ENCODE peak calls at places on chromosome 2, in six cellular contexts. Q, M, C, H, A and B are unnamed samples.

GRCh38 chr2:235630723-235631122 is 136.9 kb downstream of the AGAP1 start:
- DNase-seq in Q (no peak), M (no peak), C (no peak), H (no peak), A (no peak), B (no peak)

GRCh38 chr2:221572821-221573429 is 821 bp upstream of the EPHA4 start:
- DNase-seq in Q (peak; percentile 47), M (no peak), C (peak; percentile 51), H (no peak), A (peak; percentile 44), B (peak; percentile 70)

GRCh38 chr2:226329180-226329579 is 470.4 kb downstream of the IRS1 start:
- DNase-seq in Q (no peak), M (no peak), C (no peak), H (no peak), A (no peak), B (no peak)

GRCh38 chr2:234074751-234075520 is 24.4 kb downstream of the SPP2 start:
- DNase-seq in Q (no peak), M (no peak), C (no peak), H (no peak), A (peak; percentile 7), B (no peak)

GRCh38 chr2:151728736-151729415 is 5.4 kb downstream of the NEB start:
- DNase-seq in Q (no peak), M (peak; percentile 55), C (no peak), H (no peak), A (no peak), B (no peak)

GRCh38 chr2:84486436-84487115 is 27.5 kb upstream of the SUCLG1 start:
- DNase-seq in Q (peak; percentile 42), M (no peak), C (no peak), H (no peak), A (no peak), B (no peak)

GRCh38 chr2:162106146-162106551 is 32.1 kb upstream of the DPP4 start:
- DNase-seq in Q (peak; percentile 25), M (no peak), C (no peak), H (no peak), A (no peak), B (no peak)

GRCh38 chr2:188870289-188870688 is 103.9 kb upstream of the COL3A1 start:
- DNase-seq in Q (peak; percentile 97), M (no peak), C (no peak), H (no peak), A (peak; percentile 7), B (peak; percentile 93)

GRCh38 chr2:72965016-72965415 is 47.7 kb downstream of the EMX1 start:
- DNase-seq in Q (no peak), M (no peak), C (no peak), H (no peak), A (no peak), B (no peak)

GRCh38 chr2:66897676-66898280 is 462.9 kb downstream of the MEIS1 start:
- DNase-seq in Q (peak; percentile 75), M (no peak), C (no peak), H (no peak), A (no peak), B (no peak)

GRCh38 chr2:18792226-18792629 is 202.9 kb upstream of the NT5C1B start:
- DNase-seq in Q (no peak), M (no peak), C (no peak), H (no peak), A (no peak), B (peak; percentile 4)

GRCh38 chr2:127400897-127401756 is 13.4 kb upstream of the MAP3K2 start:
- DNase-seq in Q (peak; percentile 78), M (peak; percentile 38), C (no peak), H (no peak), A (peak; percentile 75), B (peak; percentile 77)

GRCh38 chr2:236940497-236940896 is 145.2 kb upstream of the COPS8 start:
- DNase-seq in Q (no peak), M (no peak), C (no peak), H (no peak), A (no peak), B (no peak)

GRCh38 chr2:228535396-228535795 is 353.9 kb upstream of the SPHKAP start:
- DNase-seq in Q (no peak), M (peak; percentile 69), C (no peak), H (no peak), A (no peak), B (peak; percentile 6)

GRCh38 chr2:69843993-69844392 is 14.5 kb downstream of the GMCL1 start:
- DNase-seq in Q (no peak), M (no peak), C (no peak), H (no peak), A (peak; percentile 36), B (no peak)

GRCh38 chr2:109699646-109700045 is 85.5 kb downstream of the SOWAHC start:
- DNase-seq in Q (no peak), M (peak; percentile 78), C (no peak), H (no peak), A (no peak), B (peak; percentile 53)

GRCh38 chr2:194054262-194054767 is 1602.7 kb upstream of the SLC39A10 start:
- DNase-seq in Q (no peak), M (no peak), C (no peak), H (no peak), A (no peak), B (no peak)

GRCh38 chr2:18425186-18425585 is 135.3 kb downstream of the RDH14 start:
- DNase-seq in Q (no peak), M (no peak), C (no peak), H (no peak), A (no peak), B (no peak)

GRCh38 chr2:111900859-111901258 is 2.5 kb downstream of the MERTK start:
- DNase-seq in Q (peak; percentile 38), M (peak; percentile 54), C (no peak), H (no peak), A (no peak), B (peak; percentile 53)

GRCh38 chr2:45214550-45214949 is 205.3 kb upstream of the SIX2 start:
- DNase-seq in Q (no peak), M (no peak), C (no peak), H (no peak), A (no peak), B (no peak)

GRCh38 chr2:70248810-70249438 is 496 bp upstream of the TIA1 start:
- DNase-seq in Q (no peak), M (peak; percentile 51), C (peak; percentile 89), H (peak; percentile 53), A (peak; percentile 94), B (no peak)

GRCh38 chr2:10935953-10936942 is 24.5 kb downstream of the KCNF1 start:
- DNase-seq in Q (peak; percentile 100), M (peak; percentile 95), C (no peak), H (peak; percentile 58), A (peak; percentile 24), B (peak; percentile 100)

GRCh38 chr2:196703660-196704209 is 64.2 kb downstream of the CCDC150 start:
- DNase-seq in Q (peak; percentile 52), M (peak; percentile 6), C (no peak), H (no peak), A (no peak), B (peak; percentile 35)

GRCh38 chr2:8267103-8267502 is 414.8 kb upstream of the ID2 start:
- DNase-seq in Q (no peak), M (no peak), C (no peak), H (no peak), A (no peak), B (no peak)

GRCh38 chr2:27089111-27089954 is 2.8 kb downstream of the KHK start:
- DNase-seq in Q (no peak), M (no peak), C (no peak), H (no peak), A (no peak), B (no peak)

DNA sequence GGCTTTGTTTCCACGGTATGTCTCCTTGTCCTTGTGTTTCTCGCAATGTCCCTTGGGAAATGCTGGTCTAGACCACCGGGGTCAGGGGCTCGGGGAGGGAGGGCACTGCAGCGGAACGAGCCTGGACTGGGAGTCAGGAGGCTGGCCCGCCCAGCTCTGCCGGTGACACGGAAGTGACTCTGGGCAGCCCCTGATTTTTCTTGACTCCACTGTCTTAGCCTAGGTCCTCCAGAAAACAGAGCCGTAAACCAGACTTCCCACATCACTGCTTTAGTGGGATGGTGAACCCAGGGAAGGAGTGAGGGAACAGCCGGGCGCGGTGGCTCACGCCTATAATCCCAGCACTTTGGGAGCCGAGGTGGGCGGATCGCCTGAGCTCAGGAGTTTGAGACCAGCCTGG is 144.2 kb downstream of the ASB1 start:
- DNase-seq in Q (no peak), M (no peak), C (no peak), H (no peak), A (no peak), B (no peak)
- H3K36me3 ChIP-seq in Q (no peaks in the 10 kb centered on the region), M (no peaks in the 10 kb centered on the region), C (no peaks in the 10 kb centered on the region), H (no peaks in the 10 kb centered on the region), A (no peaks in the 10 kb centered on the region), B (no peaks in the 10 kb centered on the region)

DNA sequence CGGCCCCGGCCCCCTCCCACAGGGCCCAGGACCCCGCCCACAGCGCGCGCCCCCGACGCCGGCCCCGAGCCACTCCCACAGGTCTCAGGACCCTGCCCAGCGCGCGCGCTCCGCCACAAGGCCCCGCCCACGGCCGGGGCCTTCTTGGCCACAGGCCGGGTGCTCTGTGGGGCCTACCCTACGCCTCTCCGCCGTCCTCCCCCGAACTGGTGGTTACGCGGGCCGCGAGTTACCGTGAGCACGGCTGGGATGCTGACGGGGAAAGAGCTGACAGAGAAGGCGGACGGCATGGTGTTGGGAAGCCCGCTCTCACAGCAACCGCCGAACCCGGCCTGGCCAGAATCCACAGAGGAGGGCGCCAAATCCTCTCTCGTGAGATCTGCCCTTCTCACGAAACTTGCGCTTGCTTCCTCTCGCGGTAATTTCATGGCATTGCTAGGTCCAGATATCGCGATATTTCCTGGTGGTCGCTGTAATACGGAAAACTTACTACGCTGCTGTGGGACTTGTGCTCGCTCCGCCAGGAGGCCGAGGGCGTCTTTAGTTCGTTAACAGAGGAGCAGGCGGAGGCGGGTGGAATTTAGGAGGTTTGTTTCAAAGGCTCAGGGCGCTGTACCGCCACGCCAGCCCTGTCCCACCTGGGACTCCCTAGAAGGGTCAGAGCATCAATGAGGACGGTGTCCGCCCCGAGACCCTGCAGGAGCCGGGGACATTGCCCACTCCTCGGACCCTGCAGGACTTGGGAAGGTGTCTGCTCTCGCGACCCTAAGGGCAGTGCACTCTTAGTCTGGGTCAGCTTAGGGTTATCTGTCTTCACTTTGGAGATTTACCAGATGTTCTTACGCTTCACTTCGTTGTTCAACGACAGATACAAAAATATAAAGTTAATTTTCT is at the start of gene TMEM18:
- DNase-seq in Q (peak; percentile 99), M (peak; percentile 99), C (peak; percentile 98), H (peak; percentile 88), A (peak; percentile 100), B (peak; percentile 99)
- H4K8ac ChIP-seq in Q (peak within 1 kb of the TSS; percentile 99), M (peak within 1 kb of the TSS; percentile 89), C (peak within 1 kb of the TSS; percentile 93), H (peak within 1 kb of the TSS; percentile 100), A (peak within 1 kb of the TSS; percentile 99), B (peak within 1 kb of the TSS; percentile 98)

GRCh38 chr2:208278549-208278948 is 12.5 kb downstream of the PIKFYVE start:
- DNase-seq in Q (no peak), M (no peak), C (no peak), H (no peak), A (no peak), B (no peak)
- H3K36me3 ChIP-seq in Q (peaks cover 31% of the 10 kb centered on the region), M (peaks cover 5% of the 10 kb centered on the region), C (peaks cover 21% of the 10 kb centered on the region), H (peaks cover 80% of the 10 kb centered on the region), A (peaks cover 8% of the 10 kb centered on the region), B (peaks cover 100% of the 10 kb centered on the region)

DNA sequence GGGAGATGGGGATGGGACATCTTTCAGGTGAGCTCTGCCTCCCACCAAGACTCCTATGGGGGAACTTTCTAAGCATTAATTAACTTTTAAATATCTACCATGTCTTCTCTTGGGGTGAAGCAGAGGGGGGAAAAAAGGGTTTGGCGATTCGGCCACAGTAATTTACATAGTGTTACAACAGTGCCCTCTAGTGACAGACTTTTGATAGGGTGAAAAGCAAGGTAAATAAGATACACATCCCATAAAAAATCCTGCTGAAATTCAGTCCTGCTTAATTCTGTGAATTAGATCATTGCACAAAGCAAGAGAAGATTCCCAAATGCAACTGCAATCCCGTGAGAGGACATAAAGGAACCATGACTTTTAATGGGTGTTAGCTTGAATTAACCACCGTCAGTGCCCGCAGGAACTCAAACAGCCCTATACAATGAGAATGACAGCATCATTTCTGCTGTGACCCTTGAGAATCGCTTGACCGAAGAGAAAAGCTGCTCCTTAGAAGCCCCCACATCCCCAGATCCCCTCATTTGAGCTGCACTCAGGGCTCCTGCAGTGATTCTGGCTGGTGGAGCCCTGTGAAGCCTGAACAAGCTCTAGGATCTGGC is 32.8 kb downstream of the FAM124B start:
- DNase-seq in Q (peak; percentile 49), M (peak; percentile 65), C (peak; percentile 41), H (no peak), A (peak; percentile 72), B (peak; percentile 59)
- H4K8ac ChIP-seq in Q (no peak overlapping the region), M (no peak overlapping the region), C (no peak overlapping the region), H (no peak overlapping the region), A (no peak overlapping the region), B (no peak overlapping the region)